ENCODE peak calls at places on chromosomes 13 and 19, in ten cellular contexts. W is left cardiac atrium; Q is stimulated activated CD8-positive, alpha-beta memory T cell treated with anti-CD3 and anti-CD28 coated beads, Interleukin-12 subunit alpha, Interleukin-12 subunit beta, amount 100 ng/mL, for 1 hour; O is GM12891; K is GOT3; Z is stimulated activated CD4-positive, alpha-beta T cell treated with anti-CD3 and anti-CD28 coated beads, Interleukin-2, amount 100 ng/mL, for 48 hours; Y is Calu3; I is nephron progenitor cell; J is naive thymus-derived CD4-positive, alpha-beta T cell; R is thoracic aorta. L is an unnamed sample.

GRCh38 chr13:99294198-99294597 is 13.0 kb downstream of the GPR183 start:
- DNase-seq in I (no peak), J (no peak), Y (no peak), Z (no peak), O (no peak), K (no peak), W (no peak), Q (no peak), R (no peak), L (no peak)

GRCh38 chr13:42275506-42275905 is 3.6 kb downstream of the AKAP11 start:
- DNase-seq in O (no peak), Z (no peak), K (no peak), Y (no peak), R (no peak), I (no peak), Q (no peak), J (no peak), W (no peak), L (no peak)

GRCh38 chr13:59277106-59277505 is 886.6 kb downstream of the DIAPH3 start:
- DNase-seq in Q (no peak), J (no peak), Z (no peak), I (no peak), W (no peak), R (no peak), K (no peak), O (no peak), Y (no peak), L (no peak)

GRCh38 chr19:58166268-58166667 is 15.7 kb upstream of the ZNF329 start:
- DNase-seq in R (no peak), I (no peak), O (no peak), J (no peak), Z (no peak), K (no peak), Q (no peak), Y (no peak), W (no peak), L (no peak)

GRCh38 chr19:11208526-11209471 is 11.5 kb upstream of the KANK2 start:
- DNase-seq in K (no peak), Y (no peak), Z (no peak), Q (no peak), I (no peak), W (peak), O (no peak), J (no peak), R (no peak), L (no peak)

GRCh38 chr13:41833851-41834250 is 127.1 kb downstream of the VWA8 start:
- DNase-seq in Q (no peak), O (no peak), Z (no peak), J (no peak), K (no peak), Y (no peak), I (no peak), R (no peak), W (no peak), L (no peak)

GRCh38 chr19:46659151-46660007 is 1.6 kb downstream of the DACT3 start:
- DNase-seq in W (no peak), Z (no peak), R (no peak), J (no peak), K (no peak), O (no peak), Q (no peak), I (peak), Y (no peak), L (peak)

GRCh38 chr13:67139551-67139950 is 90.6 kb downstream of the PCDH9 start:
- DNase-seq in W (no peak), Y (no peak), Q (no peak), O (no peak), I (no peak), K (no peak), R (no peak), J (no peak), Z (no peak), L (no peak)

GRCh38 chr13:22126433-22127021 is 455.7 kb downstream of the FGF9 start:
- DNase-seq in K (no peak), I (no peak), J (no peak), Y (no peak), R (no peak), Q (no peak), Z (no peak), W (no peak), O (no peak), L (no peak)

GRCh38 chr13:26037302-26037701 is 14.5 kb downstream of the SHISA2 start:
- DNase-seq in Q (no peak), Y (no peak), W (no peak), O (no peak), K (no peak), R (no peak), Z (no peak), J (no peak), I (no peak), L (peak)

GRCh38 chr19:35738887-35739229 is 3.4 kb downstream of the IGFLR1 start:
- DNase-seq in O (peak), K (no peak), Y (no peak), Z (no peak), R (no peak), W (no peak), J (no peak), I (no peak), Q (no peak), L (no peak)

GRCh38 chr19:33278023-33278402 is 24.3 kb downstream of the CEBPA start:
- DNase-seq in O (no peak), K (no peak), J (no peak), W (no peak), Y (no peak), R (no peak), I (no peak), Z (no peak), Q (no peak), L (no peak)

GRCh38 chr13:114064516-114065140 is 67.8 kb downstream of the RASA3 start:
- DNase-seq in Q (no peak), J (no peak), W (peak), Y (peak), I (no peak), R (no peak), K (no peak), Z (no peak), O (no peak), L (peak)

GRCh38 chr13:37306778-37307544 is 201.5 kb upstream of the CSNK1A1L start:
- DNase-seq in Y (peak), I (no peak), Q (no peak), W (no peak), R (no peak), O (no peak), J (no peak), Z (no peak), K (no peak), L (no peak)

GRCh38 chr13:27262546-27262945 is 8.1 kb upstream of the RASL11A start:
- DNase-seq in Q (no peak), O (no peak), Z (no peak), W (no peak), I (no peak), K (no peak), J (no peak), Y (no peak), R (no peak), L (no peak)

GRCh38 chr13:108176685-108177274 is 38.6 kb downstream of the LIG4 start:
- DNase-seq in Y (peak), Z (peak), K (no peak), W (no peak), R (no peak), J (peak), Q (peak), O (peak), I (peak), L (no peak)

GRCh38 chr19:15812059-15812722 is 3.3 kb downstream of the OR10H1 start:
- DNase-seq in Y (no peak), Q (peak), W (no peak), Z (no peak), O (no peak), I (no peak), K (no peak), J (peak), R (no peak), L (no peak)

GRCh38 chr19:16892438-16892837 is 3.6 kb downstream of the F2RL3 start:
- DNase-seq in Q (no peak), O (no peak), W (no peak), Y (no peak), I (no peak), K (no peak), J (no peak), Z (no peak), R (no peak), L (no peak)

GRCh38 chr13:97344250-97345175 is 89.5 kb upstream of the RAP2A start:
- DNase-seq in W (peak), J (peak), Y (peak), I (peak), R (no peak), Z (peak), Q (no peak), O (no peak), K (no peak), L (peak)

L was measured in amygdala.